ENCODE peak calls at places on chromosome 16, in seven cellular contexts. I is colonic mucosa; T is heart right ventricle; Z is neuronal stem cell; Q is CD8-positive, alpha-beta T cell; R is left ventricle myocardium inferior; O is psoas muscle. X is an unnamed sample.

GRCh38 chr16:30948956-30949654 is at the start of gene ORAI3:
- DNase-seq in R (peak; percentile 84), O (peak; percentile 88), Z (peak; percentile 54), Q (no peak), I (peak; percentile 83), T (peak; percentile 82), X (peak; percentile 63)

GRCh38 chr16:4935231-4935855 is 1.6 kb downstream of the PPL start:
- DNase-seq in Z (no peak), I (peak; percentile 70), T (peak; percentile 90), O (peak; percentile 98), Q (no peak), R (peak; percentile 90), X (no peak)

GRCh38 chr16:1812732-1813163 is 13.9 kb downstream of the HAGH start:
- DNase-seq in T (peak; percentile 72), O (no peak), Z (no peak), R (peak; percentile 75), I (peak; percentile 76), Q (no peak), X (no peak)

GRCh38 chr16:89097528-89097846 is 3.8 kb downstream of the ACSF3 start:
- DNase-seq in I (no peak), Q (no peak), R (no peak), T (no peak), O (no peak), Z (no peak), X (no peak)

GRCh38 chr16:11084484-11085024 is 140.2 kb downstream of the CLEC16A start:
- DNase-seq in Z (no peak), T (no peak), I (no peak), O (no peak), R (no peak), Q (no peak), X (no peak)

GRCh38 chr16:80935691-80936090 is 71.0 kb downstream of the CMC2 start:
- DNase-seq in Z (no peak), O (no peak), Q (no peak), R (no peak), T (no peak), I (no peak), X (no peak)

GRCh38 chr16:84949776-84950436 is 61.4 kb downstream of the ZDHHC7 start:
- DNase-seq in R (no peak), Q (no peak), Z (no peak), O (no peak), I (no peak), T (no peak), X (no peak)

GRCh38 chr16:68259007-68259406 is 5.3 kb upstream of the SLC7A6 start:
- DNase-seq in O (no peak), Q (no peak), Z (no peak), T (no peak), I (no peak), R (no peak), X (no peak)

GRCh38 chr16:57672824-57673223 is 4.7 kb downstream of the ADGRG3 start:
- DNase-seq in Q (no peak), R (no peak), O (no peak), T (no peak), Z (no peak), I (no peak), X (no peak)

GRCh38 chr16:47970291-47970931 is 185.4 kb downstream of the ABCC12 start:
- DNase-seq in R (no peak), I (no peak), Q (no peak), O (no peak), Z (peak; percentile 70), T (no peak), X (no peak)

GRCh38 chr16:71894229-71894920 is 956 bp upstream of the IST1 start:
- DNase-seq in Q (peak; percentile 8), O (no peak), Z (peak; percentile 26), T (no peak), R (peak; percentile 37), I (peak; percentile 70), X (peak; percentile 38)

GRCh38 chr16:10086620-10087019 is 95.6 kb downstream of the GRIN2A start:
- DNase-seq in T (no peak), I (no peak), R (peak; percentile 19), O (no peak), Z (no peak), Q (no peak), X (no peak)

GRCh38 chr16:72434159-72434558 is 262.2 kb upstream of the PMFBP1 start:
- DNase-seq in T (no peak), Q (no peak), I (no peak), O (no peak), R (no peak), Z (peak; percentile 17), X (no peak)

GRCh38 chr16:15726715-15727114 is 76.7 kb downstream of the NDE1 start:
- DNase-seq in T (no peak), R (no peak), O (no peak), I (peak; percentile 86), Q (no peak), Z (no peak), X (no peak)

GRCh38 chr16:54890381-54890780 is 40.3 kb upstream of the IRX5 start:
- DNase-seq in I (no peak), Q (no peak), O (no peak), Z (no peak), R (no peak), T (no peak), X (no peak)

GRCh38 chr16:59046335-59046734 is 312.2 kb upstream of the GOT2 start:
- DNase-seq in Q (no peak), T (no peak), I (no peak), O (no peak), Z (no peak), R (no peak), X (no peak)

GRCh38 chr16:10521681-10522274 is 58.6 kb downstream of the EMP2 start:
- DNase-seq in O (peak; percentile 63), Q (no peak), T (no peak), Z (peak; percentile 58), R (no peak), I (peak; percentile 77), X (no peak)

GRCh38 chr16:84334058-84334457 is 34.3 kb upstream of the ATP2C2 start:
- DNase-seq in T (no peak), R (no peak), O (peak; percentile 4), Z (no peak), I (peak; percentile 67), Q (no peak), X (no peak)

GRCh38 chr16:49419016-49419415 is 45.4 kb downstream of the C16orf78 start:
- DNase-seq in T (no peak), Z (no peak), R (no peak), Q (no peak), O (no peak), I (no peak), X (no peak)

GRCh38 chr16:11219188-11219587 is 36.8 kb downstream of the SOCS1 start:
- DNase-seq in Q (no peak), O (no peak), Z (no peak), I (no peak), R (no peak), T (no peak), X (no peak)

GRCh38 chr16:15608398-15609285 is 34.3 kb downstream of the MARF1 start:
- DNase-seq in Z (no peak), R (no peak), T (no peak), O (no peak), I (no peak), Q (no peak), X (no peak)

DNA sequence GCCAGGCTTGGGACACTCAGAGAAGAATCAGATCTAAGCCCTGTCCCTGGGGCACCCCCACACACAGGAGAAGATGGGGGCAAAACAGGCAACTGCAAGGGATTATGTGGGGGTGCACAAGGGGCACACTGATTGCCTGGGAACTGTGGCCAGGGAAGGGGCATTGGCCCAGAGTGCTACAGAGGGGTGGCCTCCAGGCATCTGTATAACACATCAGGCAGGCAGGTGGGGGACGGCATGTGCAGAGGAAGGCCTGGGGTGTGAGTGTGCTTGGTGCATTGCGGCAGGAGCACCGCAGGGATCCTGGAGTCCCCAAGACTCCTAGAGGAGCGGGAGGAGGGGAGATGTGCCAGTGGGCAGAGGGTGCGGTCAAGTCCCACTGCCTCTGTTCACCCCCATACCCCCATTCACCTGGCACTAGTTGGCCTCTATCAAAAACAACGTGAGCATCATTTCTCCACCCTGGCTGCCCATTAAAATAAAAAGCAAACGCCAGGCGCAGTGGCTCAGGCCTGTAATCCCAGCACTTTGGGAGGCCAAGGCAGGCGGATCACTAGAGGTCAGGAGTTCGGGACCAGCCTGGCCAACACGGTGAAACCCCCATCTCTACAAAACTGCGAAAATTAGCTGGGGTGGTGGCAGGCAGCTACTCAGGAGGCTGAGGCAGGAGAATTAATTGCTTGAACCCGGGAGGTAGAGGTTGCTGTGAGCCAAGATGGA is 41.5 kb downstream of the C16orf82 start:
- DNase-seq in T (no peak), O (no peak), Z (no peak), Q (no peak), I (no peak), R (no peak), X (no peak)
- H3K27ac ChIP-seq in T (no peak overlapping the region), O (no peak overlapping the region), Z (no peak overlapping the region), Q (no peak overlapping the region), I (no peak overlapping the region), R (no peak overlapping the region), X (no peak overlapping the region)

GRCh38 chr16:35732046-35732810 is 2272.8 kb downstream of the TP53TG3F start:
- DNase-seq in Q (no peak), R (no peak), Z (no peak), O (no peak), I (no peak), T (no peak), X (no peak)

GRCh38 chr16:35733971-35734702 is 2274.7 kb downstream of the TP53TG3F start:
- DNase-seq in T (no peak), R (no peak), I (no peak), Z (no peak), O (no peak), Q (no peak), X (no peak)

GRCh38 chr16:35731341-35732040 is 2272.1 kb downstream of the TP53TG3F start:
- DNase-seq in R (no peak), Q (no peak), I (no peak), Z (no peak), T (no peak), O (no peak), X (no peak)

GRCh38 chr16:35734728-35735402 is 2275.5 kb downstream of the TP53TG3F start:
- DNase-seq in Z (no peak), Q (no peak), T (no peak), I (no peak), O (no peak), R (no peak), X (no peak)

GRCh38 chr16:35733278-35733965 is 2274.0 kb downstream of the TP53TG3F start:
- DNase-seq in I (no peak), Q (no peak), Z (no peak), R (no peak), T (no peak), O (no peak), X (no peak)
- H3K9me3 ChIP-seq in I (no peaks in the 10 kb centered on the region), Q (no peaks in the 10 kb centered on the region), Z (peaks cover 35% of the 10 kb centered on the region), R (no peaks in the 10 kb centered on the region), T (no peaks in the 10 kb centered on the region), O (no peaks in the 10 kb centered on the region), X (no peaks in the 10 kb centered on the region)

DNA sequence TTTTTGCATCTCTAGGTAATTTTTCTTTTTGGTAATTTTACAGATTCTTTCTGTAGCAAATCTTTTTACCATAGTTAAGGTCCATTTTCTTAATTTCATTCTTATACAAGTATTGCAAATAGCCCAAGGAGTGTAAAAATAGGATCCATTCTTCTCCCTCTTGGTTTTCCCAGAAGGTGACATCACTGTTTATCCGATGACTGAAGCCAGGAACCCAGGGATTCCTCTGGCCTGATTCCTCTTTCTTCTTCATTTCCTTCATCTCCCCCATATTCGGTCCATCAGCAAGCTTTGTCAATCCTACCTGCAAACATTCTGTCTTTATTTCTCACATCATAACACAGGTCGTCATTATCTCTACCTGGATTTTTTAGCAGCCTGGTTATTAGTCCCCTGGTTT is 5.3 kb downstream of the RBBP6 start:
- DNase-seq in I (no peak), Z (no peak), T (no peak), Q (no peak), O (no peak), R (no peak), X (no peak)
- H3K4me3 ChIP-seq in I (no peak overlapping the region), Z (no peak overlapping the region), T (peak overlapping the region; percentile 80), Q (no peak overlapping the region), O (peak overlapping the region; percentile 98), R (peak overlapping the region; percentile 98), X (no peak overlapping the region)

GRCh38 chr16:27232875-27233605 is 29.7 kb downstream of the KDM8 start:
- DNase-seq in O (no peak), T (no peak), I (no peak), Q (no peak), Z (no peak), R (no peak), X (no peak)
- H3K27ac ChIP-seq in O (no peak overlapping the region), T (no peak overlapping the region), I (peak overlapping the region; percentile 28), Q (peak overlapping the region; percentile 90), Z (no peak overlapping the region), R (no peak overlapping the region), X (no peak overlapping the region)